ENCODE peak calls at places on chromosomes 5 and 9, in seven cellular contexts. M, X, L, G, S, N and J are unnamed samples.

GRCh38 chr5:95822038-95822407 is 503 bp downstream of the GLRX start:
- DNase-seq in X (no peak), N (peak; percentile 42), S (peak; percentile 32), M (no peak), L (no peak), G (peak; percentile 36), J (peak; percentile 49)

GRCh38 chr9:98204692-98205091 is 12.3 kb upstream of the CORO2A start:
- DNase-seq in S (no peak), G (no peak), M (no peak), N (no peak), L (no peak), X (no peak), J (no peak)

GRCh38 chr5:56003179-56003578 is 8.4 kb upstream of the IL6ST start:
- DNase-seq in N (no peak), X (no peak), G (no peak), S (no peak), L (no peak), M (no peak), J (peak; percentile 46)

GRCh38 chr5:94174748-94175411 is 433.5 kb upstream of the POU5F2 start:
- DNase-seq in G (no peak), S (no peak), X (no peak), M (no peak), L (no peak), N (no peak), J (peak; percentile 30)

GRCh38 chr9:95003694-95004451 is 277.4 kb downstream of the AOPEP start:
- DNase-seq in G (no peak), S (no peak), L (peak; percentile 10), X (no peak), N (no peak), M (peak; percentile 35), J (peak; percentile 61)

GRCh38 chr9:34400275-34400674 is 23.6 kb upstream of the MYORG start:
- DNase-seq in L (no peak), X (no peak), S (no peak), N (no peak), M (no peak), G (no peak), J (no peak)

GRCh38 chr5:163963881-163964280 is 458.5 kb downstream of the MAT2B start:
- DNase-seq in L (no peak), S (no peak), X (no peak), M (no peak), N (no peak), G (peak; percentile 99), J (peak; percentile 25)

GRCh38 chr5:38997579-38997978 is 76.6 kb downstream of the RICTOR start:
- DNase-seq in N (no peak), L (no peak), G (no peak), X (no peak), S (no peak), M (no peak), J (no peak)

GRCh38 chr9:96859461-96860198 is 5.3 kb upstream of the ZNF782 start:
- DNase-seq in L (no peak), S (no peak), N (no peak), M (no peak), X (no peak), G (no peak), J (peak; percentile 92)

GRCh38 chr5:68343421-68343826 is 127.9 kb downstream of the PIK3R1 start:
- DNase-seq in L (no peak), G (no peak), N (peak; percentile 32), M (peak; percentile 78), X (no peak), S (no peak), J (peak; percentile 88)

GRCh38 chr5:122756263-122756911 is 18.5 kb upstream of the SNX2 start:
- DNase-seq in N (no peak), L (no peak), S (no peak), X (no peak), G (peak; percentile 94), M (no peak), J (peak; percentile 54)

GRCh38 chr5:135007305-135007704 is 26.7 kb downstream of the PITX1 start:
- DNase-seq in X (no peak), G (no peak), S (no peak), L (no peak), M (no peak), N (no peak), J (no peak)

GRCh38 chr9:89869774-89870173 is 265.0 kb downstream of the GADD45G start:
- DNase-seq in S (no peak), M (no peak), G (no peak), L (no peak), X (no peak), N (no peak), J (no peak)

GRCh38 chr9:130296783-130297055 is 31.2 kb downstream of the HMCN2 start:
- DNase-seq in L (no peak), M (no peak), N (no peak), X (no peak), G (no peak), S (no peak), J (no peak)

GRCh38 chr9:87859137-87859536 is 23.5 kb upstream of the SPATA31E1 start:
- DNase-seq in X (no peak), L (no peak), S (no peak), G (no peak), N (no peak), M (no peak), J (no peak)

GRCh38 chr9:86549434-86549833 is 195.2 kb upstream of the TUT7 start:
- DNase-seq in G (no peak), L (no peak), N (no peak), X (no peak), M (no peak), S (no peak), J (peak; percentile 58)

GRCh38 chr9:87959916-87960581 is 14.3 kb downstream of the CDK20 start:
- DNase-seq in N (no peak), S (no peak), M (no peak), G (no peak), L (no peak), X (no peak), J (peak; percentile 51)

GRCh38 chr9:36148652-36149051 is 12.1 kb downstream of the GLIPR2 start:
- DNase-seq in X (peak; percentile 70), N (peak; percentile 92), L (peak; percentile 51), G (peak; percentile 96), M (peak; percentile 65), S (no peak), J (peak; percentile 98)

GRCh38 chr5:94969174-94969573 is 315.7 kb downstream of the MCTP1 start:
- DNase-seq in X (no peak), S (no peak), M (peak; percentile 39), L (no peak), G (peak; percentile 15), N (no peak), J (peak; percentile 10)

GRCh38 chr9:133257398-133258053 is 17.5 kb downstream of the ABO start:
- DNase-seq in X (no peak), M (no peak), L (no peak), S (no peak), N (no peak), G (no peak), J (no peak)

GRCh38 chr5:93117753-93118531 is 463.1 kb downstream of the NR2F1-AS1 start:
- DNase-seq in M (no peak), S (no peak), G (no peak), N (no peak), L (no peak), X (no peak), J (peak; percentile 38)

GRCh38 chr9:27337833-27338526 is 41.0 kb upstream of the EQTN start:
- DNase-seq in N (no peak), L (no peak), X (no peak), G (peak; percentile 57), M (no peak), S (no peak), J (no peak)

GRCh38 chr9:74639112-74639511 is 142.0 kb downstream of the RORB start:
- DNase-seq in L (no peak), M (no peak), S (no peak), N (no peak), X (no peak), G (no peak), J (no peak)

GRCh38 chr9:126672634-126673284 is 59.0 kb downstream of the LMX1B start:
- DNase-seq in G (no peak), S (no peak), L (no peak), X (no peak), M (no peak), N (no peak), J (no peak)

GRCh38 chr5:62000646-62001045 is 305.4 kb upstream of the KIF2A start:
- DNase-seq in M (no peak), L (no peak), S (no peak), G (no peak), N (no peak), X (no peak), J (no peak)

GRCh38 chr9:114954986-114955623 is 24.7 kb upstream of the TNFSF8 start:
- DNase-seq in L (no peak), N (no peak), X (no peak), M (no peak), S (no peak), G (peak; percentile 77), J (no peak)

GRCh38 chr9:111851536-111851935 is 45.1 kb upstream of the UGCG start:
- DNase-seq in G (no peak), X (no peak), S (no peak), L (no peak), N (no peak), M (no peak), J (peak; percentile 51)